ENCODE peak calls at places on chromosome 15, in seven cellular contexts. Z is MM.1S, C is transverse colon, I is neural crest cell, A is SK-N-DZ, T is NCI-H1436 treated with DMSO at 0.1 percent for 48 hours, P is GF-D8. Y is an unnamed sample.

GRCh38 chr15:63381301-63382192 is at the start of gene CA12:
- DNase-seq in Z (no peak), C (peak; percentile 77), I (peak; percentile 28), A (no peak), T (no peak), P (no peak), Y (no peak)

GRCh38 chr15:41659190-41659589 is 1.0 kb upstream of the MGA start:
- DNase-seq in Z (no peak), C (no peak), I (no peak), A (no peak), T (no peak), P (no peak), Y (no peak)

GRCh38 chr15:76565366-76565765 is 228.8 kb downstream of the ISL2 start:
- DNase-seq in Z (no peak), C (no peak), I (no peak), A (no peak), T (no peak), P (no peak), Y (no peak)

GRCh38 chr15:27268923-27269322 is 297.9 kb downstream of the GABRG3 start:
- DNase-seq in Z (no peak), C (no peak), I (no peak), A (no peak), T (no peak), P (no peak), Y (no peak)

GRCh38 chr15:74541494-74542191 is 623 bp downstream of the ARID3B start:
- DNase-seq in Z (peak; percentile 80), C (peak; percentile 47), I (peak; percentile 23), A (peak; percentile 28), T (no peak), P (no peak), Y (peak; percentile 45)

GRCh38 chr15:66851226-66852063 is 149.4 kb downstream of the SMAD6 start:
- DNase-seq in Z (peak; percentile 66), C (peak; percentile 86), I (peak; percentile 88), A (peak; percentile 86), T (no peak), P (peak; percentile 25), Y (peak; percentile 65)

GRCh38 chr15:53564647-53565046 is 194.8 kb downstream of the WDR72 start:
- DNase-seq in Z (no peak), C (no peak), I (no peak), A (no peak), T (no peak), P (no peak), Y (no peak)

GRCh38 chr15:69489101-69489571 is 36.5 kb downstream of the RPLP1 start:
- DNase-seq in Z (no peak), C (no peak), I (no peak), A (no peak), T (no peak), P (no peak), Y (no peak)

GRCh38 chr15:40763801-40764765 is at the start of gene GCHFR:
- DNase-seq in Z (peak; percentile 71), C (peak; percentile 90), I (peak; percentile 62), A (peak; percentile 44), T (no peak), P (peak; percentile 38), Y (peak; percentile 54)

GRCh38 chr15:78950906-78951840 is 6.3 kb upstream of the CTSH start:
- DNase-seq in Z (no peak), C (no peak), I (no peak), A (no peak), T (no peak), P (no peak), Y (no peak)

GRCh38 chr15:90044191-90044590 is 43.1 kb downstream of the ZNF710 start:
- DNase-seq in Z (no peak), C (no peak), I (no peak), A (no peak), T (no peak), P (no peak), Y (no peak)

GRCh38 chr15:59294961-59295741 is 77.5 kb downstream of the MYO1E start:
- DNase-seq in Z (no peak), C (no peak), I (no peak), A (no peak), T (no peak), P (no peak), Y (no peak)

GRCh38 chr15:82137261-82137660 is 91.4 kb upstream of the MEX3B start:
- DNase-seq in Z (no peak), C (no peak), I (no peak), A (no peak), T (no peak), P (no peak), Y (no peak)

GRCh38 chr15:43186003-43186353 is 775 bp downstream of the CCNDBP1 start:
- DNase-seq in Z (peak; percentile 19), C (peak; percentile 35), I (no peak), A (no peak), T (no peak), P (no peak), Y (no peak)

GRCh38 chr15:34696506-34696905 is 58.3 kb downstream of the GJD2 start:
- DNase-seq in Z (no peak), C (no peak), I (no peak), A (no peak), T (no peak), P (no peak), Y (no peak)

GRCh38 chr15:63019539-63020109 is 22.9 kb upstream of the TPM1 start:
- DNase-seq in Z (no peak), C (no peak), I (no peak), A (peak; percentile 59), T (no peak), P (no peak), Y (no peak)

GRCh38 chr15:75042730-75043508 is 19.5 kb downstream of the PPCDC start:
- DNase-seq in Z (peak; percentile 99), C (peak; percentile 91), I (peak; percentile 25), A (no peak), T (no peak), P (peak; percentile 99), Y (peak; percentile 81)

GRCh38 chr15:31338879-31339557 is 12.4 kb downstream of the KLF13 start:
- DNase-seq in Z (no peak), C (no peak), I (no peak), A (no peak), T (no peak), P (peak; percentile 22), Y (no peak)

GRCh38 chr15:90086868-90087268 is 15.4 kb downstream of the IDH2 start:
- DNase-seq in Z (peak; percentile 57), C (peak; percentile 55), I (peak; percentile 52), A (peak; percentile 38), T (no peak), P (no peak), Y (peak; percentile 44)

GRCh38 chr15:65738649-65739048 is 53.4 kb downstream of the DENND4A start:
- DNase-seq in Z (no peak), C (no peak), I (no peak), A (no peak), T (no peak), P (no peak), Y (no peak)

GRCh38 chr15:74978503-74978902 is 16.9 kb upstream of the SCAMP5 start:
- DNase-seq in Z (no peak), C (no peak), I (no peak), A (no peak), T (no peak), P (no peak), Y (no peak)

GRCh38 chr15:60074181-60074885 is 70.2 kb downstream of the FOXB1 start:
- DNase-seq in Z (no peak), C (peak; percentile 11), I (no peak), A (no peak), T (no peak), P (no peak), Y (no peak)

GRCh38 chr15:101127503-101128076 is 124.3 kb downstream of the CHSY1 start:
- DNase-seq in Z (peak; percentile 93), C (peak; percentile 75), I (no peak), A (peak; percentile 61), T (peak; percentile 67), P (peak; percentile 70), Y (no peak)

GRCh38 chr15:32871887-32872286 is 154.1 kb downstream of the GREM1 start:
- DNase-seq in Z (no peak), C (no peak), I (no peak), A (no peak), T (no peak), P (no peak), Y (no peak)

GRCh38 chr15:75659928-75660645 is 12.4 kb downstream of the SNX33 start:
- DNase-seq in Z (no peak), C (no peak), I (no peak), A (no peak), T (no peak), P (no peak), Y (no peak)

GRCh38 chr15:25178835-25179672 is 224.3 kb downstream of the SNRPN start:
- DNase-seq in Z (no peak), C (peak; percentile 3), I (no peak), A (no peak), T (no peak), P (no peak), Y (peak; percentile 7)

Y was measured in natural killer cell.